ENCODE peak calls at places on chromosome 3, in four cellular contexts. G is IMR-90, E is body of pancreas, S is fibroblast of lung. O is an unnamed sample.

GRCh38 chr3:69161587-69162196 is 39.3 kb upstream of the LMOD3 start:
- DNase-seq in S (peak), G (peak), E (peak), O (peak)

GRCh38 chr3:187586226-187586625 is 84.0 kb downstream of the SST start:
- DNase-seq in E (no peak), G (no peak), S (no peak), O (no peak)

GRCh38 chr3:135992072-135992471 is 26.5 kb downstream of the PPP2R3A start:
- DNase-seq in G (peak), E (no peak), S (peak), O (peak)

GRCh38 chr3:22322861-22323260 is 571.9 kb upstream of the ZNF385D start:
- DNase-seq in E (no peak), S (no peak), G (no peak), O (no peak)

GRCh38 chr3:13362551-13362950 is 57.6 kb downstream of the NUP210 start:
- DNase-seq in E (no peak), S (no peak), G (no peak), O (no peak)

GRCh38 chr3:187989458-187990153 is 164.4 kb upstream of the LPP start:
- DNase-seq in G (no peak), S (peak), E (no peak), O (no peak)

GRCh38 chr3:112752092-112752512 is 94.6 kb downstream of the CD200R1L start:
- DNase-seq in G (peak), S (peak), E (no peak), O (no peak)

GRCh38 chr3:196643201-196643749 is 3.8 kb downstream of the NRROS start:
- DNase-seq in S (no peak), E (no peak), G (no peak), O (no peak)

GRCh38 chr3:468172-468571 is 271.6 kb downstream of the CHL1 start:
- DNase-seq in S (no peak), G (no peak), E (no peak), O (no peak)
- TF ChIP-seq CTCF in S (peak), G (peak), E (no peak), O (peak)

GRCh38 chr3:128572644-128573105 is 77.9 kb downstream of the RPN1 start:
- DNase-seq in S (no peak), E (no peak), G (no peak), O (no peak)
- TF ChIP-seq CTCF in S (peak), E (no peak), G (peak), O (peak)

GRCh38 chr3:62669161-62669560 is 206.1 kb downstream of the CADPS start:
- DNase-seq in S (no peak), G (no peak), E (no peak), O (no peak)

GRCh38 chr3:62672270-62672987 is 202.8 kb downstream of the CADPS start:
- DNase-seq in E (no peak), S (no peak), G (no peak), O (no peak)

GRCh38 chr3:62665627-62666433 is 209.4 kb downstream of the CADPS start:
- DNase-seq in E (peak), G (peak), S (peak), O (peak)

GRCh38 chr3:62670351-62670750 is 204.9 kb downstream of the CADPS start:
- DNase-seq in G (no peak), E (no peak), S (no peak), O (no peak)

DNA sequence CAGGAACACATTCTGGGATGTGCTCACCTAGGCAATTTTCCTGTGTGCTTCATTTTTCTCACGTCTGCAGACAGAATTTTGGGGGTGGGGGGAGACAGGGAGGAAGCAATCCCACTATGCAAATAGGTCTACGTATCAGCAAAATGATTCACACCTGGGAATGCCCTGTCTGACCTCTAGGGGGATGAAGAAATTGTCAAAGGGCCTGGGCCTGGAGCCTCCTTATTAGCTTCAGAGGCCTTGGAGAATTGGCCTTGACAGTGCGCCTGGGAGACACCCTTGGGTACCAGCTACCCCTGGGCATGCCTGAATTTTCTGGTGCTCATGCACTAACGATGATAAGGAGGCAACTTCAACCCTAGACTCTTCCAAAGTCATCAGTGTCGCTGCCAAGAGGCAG is 207.5 kb downstream of the CADPS start:
- DNase-seq in S (no peak), G (no peak), E (no peak), O (no peak)
- TF ChIP-seq CTCF in S (no peak), G (no peak), E (no peak), O (no peak)

GRCh38 chr3:146187334-146187950 is 26.5 kb upstream of the PLOD2 start:
- DNase-seq in E (peak), S (peak), G (peak), O (peak)
- TF ChIP-seq CTCF in E (peak), S (peak), G (peak), O (peak)

GRCh38 chr3:194964809-194965208 is 279.1 kb downstream of the FAM43A start:
- DNase-seq in S (no peak), G (no peak), E (no peak), O (no peak)
- TF ChIP-seq CTCF in S (no peak), G (no peak), E (no peak), O (peak)

DNA sequence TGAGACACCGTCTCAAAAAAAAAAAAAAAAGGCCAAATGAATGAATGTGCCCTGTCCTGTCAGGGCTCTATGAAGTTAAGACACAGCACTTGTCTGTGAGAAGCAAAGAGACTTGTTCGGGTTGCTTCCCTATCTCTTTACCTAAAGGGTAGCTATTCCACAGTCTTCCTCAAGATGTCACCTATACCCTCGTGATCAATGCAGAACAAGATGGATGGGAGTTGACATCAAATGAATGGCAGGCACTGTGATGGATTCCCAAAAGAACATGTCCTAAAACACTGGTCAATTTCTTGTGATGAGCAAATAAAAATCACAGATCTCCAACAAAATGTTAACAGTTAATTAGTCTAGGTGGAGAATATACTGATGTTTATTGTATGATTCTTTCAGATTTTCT is 9.5 kb downstream of the TADA3 start:
- DNase-seq in S (no peak), G (no peak), E (no peak), O (no peak)
- TF ChIP-seq CTCF in S (no peak), G (no peak), E (no peak), O (no peak)

GRCh38 chr3:58094657-58095056 is 86.4 kb downstream of the FLNB start:
- DNase-seq in G (no peak), S (no peak), E (no peak), O (no peak)
- TF ChIP-seq CTCF in G (no peak), S (no peak), E (no peak), O (no peak)

GRCh38 chr3:157858821-157859220 is 247.4 kb downstream of the SHOX2 start:
- DNase-seq in S (no peak), G (no peak), E (no peak), O (no peak)

GRCh38 chr3:157865449-157865862 is 240.8 kb downstream of the SHOX2 start:
- DNase-seq in E (peak), S (no peak), G (no peak), O (no peak)

GRCh38 chr3:157857461-157857860 is 248.8 kb downstream of the SHOX2 start:
- DNase-seq in G (no peak), S (no peak), E (no peak), O (no peak)

GRCh38 chr3:157856078-157856939 is 249.9 kb downstream of the SHOX2 start:
- DNase-seq in G (no peak), S (peak), E (no peak), O (no peak)

DNA sequence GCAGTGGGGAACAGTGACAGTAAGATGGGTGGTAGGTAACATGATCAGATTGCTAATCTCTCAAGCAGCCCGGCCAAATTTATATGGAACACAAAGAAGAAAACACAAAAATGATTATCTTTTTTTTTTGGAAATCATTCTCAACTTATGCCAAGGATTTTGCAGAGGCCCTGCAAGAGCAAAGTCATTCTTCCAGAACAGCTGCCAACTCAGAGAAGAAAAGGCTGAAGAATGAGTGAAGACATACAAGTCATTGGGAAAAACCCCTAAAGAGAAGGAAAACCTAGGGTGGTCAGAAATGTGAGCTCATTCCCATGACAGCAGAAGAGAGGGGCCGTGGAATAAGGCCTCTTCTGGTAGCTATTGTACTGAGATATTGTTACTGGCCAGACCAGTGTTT is 246.7 kb downstream of the SHOX2 start:
- DNase-seq in E (no peak), G (no peak), S (no peak), O (no peak)
- TF ChIP-seq CTCF in E (no peak), G (no peak), S (no peak), O (no peak)

GRCh38 chr3:179321585-179322322 is 1.1 kb upstream of the ZNF639 start:
- DNase-seq in E (peak), S (peak), G (peak), O (peak)
- TF ChIP-seq CTCF in E (peak), S (peak), G (peak), O (peak)

O was measured in brain microvascular endothelial cell.